ENCODE peak calls at places on chromosomes 7 and 10, in five cellular contexts. One of them, this sample, is unnamed.

GRCh38 chr7:107242267-107242666 is 73.5 kb downstream of the HBP1 start:
- DNase-seq in breast epithelium: no peak
- DNase-seq in NB4: no peak
- DNase-seq in GM12878: no peak
- DNase-seq in heart left ventricle: peak
- DNase-seq in this sample: no peak

GRCh38 chr10:121448768-121449456 is 149.3 kb downstream of the FGFR2 start:
- DNase-seq in breast epithelium: no peak
- DNase-seq in NB4: no peak
- DNase-seq in GM12878: peak
- DNase-seq in heart left ventricle: no peak
- DNase-seq in this sample: no peak

GRCh38 chr10:110576220-110576619 is 8.7 kb downstream of the SMC3 start:
- DNase-seq in breast epithelium: no peak
- DNase-seq in NB4: no peak
- DNase-seq in GM12878: no peak
- DNase-seq in heart left ventricle: no peak
- DNase-seq in this sample: no peak

GRCh38 chr10:96588060-96588554 is 1.3 kb upstream of the TM9SF3 start:
- DNase-seq in breast epithelium: no peak
- DNase-seq in NB4: peak
- DNase-seq in GM12878: no peak
- DNase-seq in heart left ventricle: no peak
- DNase-seq in this sample: no peak

GRCh38 chr7:148722340-148723165 is 23.9 kb downstream of the CUL1 start:
- DNase-seq in breast epithelium: no peak
- DNase-seq in NB4: peak
- DNase-seq in GM12878: no peak
- DNase-seq in heart left ventricle: no peak
- DNase-seq in this sample: no peak

GRCh38 chr10:101511938-101512337 is 76.1 kb downstream of the POLL start:
- DNase-seq in breast epithelium: no peak
- DNase-seq in NB4: no peak
- DNase-seq in GM12878: no peak
- DNase-seq in heart left ventricle: no peak
- DNase-seq in this sample: no peak

GRCh38 chr7:41861642-41862041 is 158.8 kb upstream of the INHBA start:
- DNase-seq in breast epithelium: no peak
- DNase-seq in NB4: peak
- DNase-seq in GM12878: no peak
- DNase-seq in heart left ventricle: no peak
- DNase-seq in this sample: no peak

GRCh38 chr7:44275829-44276570 is 49.4 kb downstream of the CAMK2B start:
- DNase-seq in breast epithelium: no peak
- DNase-seq in NB4: no peak
- DNase-seq in GM12878: no peak
- DNase-seq in heart left ventricle: no peak
- DNase-seq in this sample: no peak

GRCh38 chr7:29019896-29020295 is 61.8 kb upstream of the TRIL start:
- DNase-seq in breast epithelium: no peak
- DNase-seq in NB4: no peak
- DNase-seq in GM12878: no peak
- DNase-seq in heart left ventricle: no peak
- DNase-seq in this sample: no peak

GRCh38 chr10:35986756-35987467 is 344.8 kb upstream of the FZD8 start:
- DNase-seq in breast epithelium: no peak
- DNase-seq in NB4: no peak
- DNase-seq in GM12878: no peak
- DNase-seq in heart left ventricle: no peak
- DNase-seq in this sample: no peak

GRCh38 chr10:86410542-86411124 is 44.0 kb upstream of the GRID1 start:
- DNase-seq in breast epithelium: no peak
- DNase-seq in NB4: peak
- DNase-seq in GM12878: no peak
- DNase-seq in heart left ventricle: no peak
- DNase-seq in this sample: no peak

GRCh38 chr7:20865684-20866083 is 79.0 kb upstream of the SP8 start:
- DNase-seq in breast epithelium: no peak
- DNase-seq in NB4: no peak
- DNase-seq in GM12878: no peak
- DNase-seq in heart left ventricle: no peak
- DNase-seq in this sample: no peak

GRCh38 chr7:21256310-21256877 is 171.5 kb upstream of the SP4 start:
- DNase-seq in breast epithelium: no peak
- DNase-seq in NB4: peak
- DNase-seq in GM12878: no peak
- DNase-seq in heart left ventricle: no peak
- DNase-seq in this sample: no peak

GRCh38 chr7:7274782-7275181 is 92.4 kb downstream of the C1GALT1 start:
- DNase-seq in breast epithelium: no peak
- DNase-seq in NB4: no peak
- DNase-seq in GM12878: no peak
- DNase-seq in heart left ventricle: no peak
- DNase-seq in this sample: no peak

GRCh38 chr7:131108212-131108980 is 219.3 kb upstream of the MKLN1 start:
- DNase-seq in breast epithelium: no peak
- DNase-seq in NB4: peak
- DNase-seq in GM12878: no peak
- DNase-seq in heart left ventricle: no peak
- DNase-seq in this sample: no peak

GRCh38 chr10:71695502-71696476 is 23.8 kb downstream of the C10orf105 start:
- DNase-seq in breast epithelium: no peak
- DNase-seq in NB4: no peak
- DNase-seq in GM12878: no peak
- DNase-seq in heart left ventricle: no peak
- DNase-seq in this sample: no peak

GRCh38 chr7:95596183-95597135 is at the start of gene PDK4:
- DNase-seq in breast epithelium: peak
- DNase-seq in NB4: no peak
- DNase-seq in GM12878: no peak
- DNase-seq in heart left ventricle: peak
- DNase-seq in this sample: peak

GRCh38 chr10:131046194-131046593 is 265.3 kb downstream of the TCERG1L start:
- DNase-seq in breast epithelium: no peak
- DNase-seq in NB4: no peak
- DNase-seq in GM12878: no peak
- DNase-seq in heart left ventricle: no peak
- DNase-seq in this sample: peak

GRCh38 chr7:8212638-8213037 is 49.3 kb downstream of the ICA1 start:
- DNase-seq in breast epithelium: no peak
- DNase-seq in NB4: no peak
- DNase-seq in GM12878: no peak
- DNase-seq in heart left ventricle: no peak
- DNase-seq in this sample: no peak

GRCh38 chr7:135990258-135990657 is 13.1 kb upstream of the MTPN start:
- DNase-seq in breast epithelium: no peak
- DNase-seq in NB4: no peak
- DNase-seq in GM12878: no peak
- DNase-seq in heart left ventricle: no peak
- DNase-seq in this sample: no peak

GRCh38 chr10:31099664-31100063 is 68.0 kb upstream of the ZNF438 start:
- DNase-seq in breast epithelium: no peak
- DNase-seq in NB4: no peak
- DNase-seq in GM12878: no peak
- DNase-seq in heart left ventricle: no peak
- DNase-seq in this sample: no peak

GRCh38 chr10:122232781-122233180 is 38.3 kb upstream of the BTBD16 start:
- DNase-seq in breast epithelium: no peak
- DNase-seq in NB4: no peak
- DNase-seq in GM12878: no peak
- DNase-seq in heart left ventricle: no peak
- DNase-seq in this sample: no peak

DNA sequence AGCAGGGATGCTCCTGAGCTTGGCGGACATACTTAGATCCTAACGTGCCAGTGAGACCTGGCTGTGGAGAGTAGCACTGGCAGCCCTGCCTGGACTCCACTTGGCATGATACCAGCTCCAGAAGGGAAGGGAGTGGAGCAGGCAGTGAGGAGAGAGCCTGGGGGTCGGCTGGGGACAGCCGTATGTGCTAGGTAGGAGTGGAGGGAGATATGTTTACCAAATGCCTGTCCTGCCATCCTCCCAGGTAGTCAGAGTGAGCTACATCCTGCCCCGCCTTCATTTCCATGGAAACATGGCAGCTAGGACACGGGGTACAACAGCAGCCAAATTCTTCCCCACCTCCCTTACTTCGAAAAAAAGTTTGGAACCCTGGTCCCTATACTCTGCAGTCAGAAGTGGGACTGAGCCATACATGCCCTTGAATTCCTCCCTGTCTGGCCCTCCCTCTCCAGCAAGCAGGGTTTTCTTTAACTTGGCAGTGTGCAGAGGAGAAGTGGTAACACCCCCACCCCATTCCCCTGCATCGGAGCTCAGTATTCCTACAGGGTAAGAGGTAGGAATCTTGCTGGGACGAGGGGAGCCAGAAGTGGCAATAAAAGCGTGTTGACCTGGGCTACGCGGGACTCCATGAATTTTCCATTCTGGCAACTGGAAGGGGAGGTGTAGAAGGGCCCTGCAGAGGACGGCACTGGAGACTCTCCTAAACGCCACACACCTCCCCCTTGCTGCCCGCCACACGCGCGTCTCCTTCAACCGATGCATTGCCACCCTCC is 20.0 kb upstream of the SMO start:
- DNase-seq in breast epithelium: no peak
- DNase-seq in NB4: no peak
- DNase-seq in GM12878: no peak
- DNase-seq in heart left ventricle: no peak
- DNase-seq in this sample: no peak
- H3K4me3 ChIP-seq in breast epithelium: peak
- H3K4me3 ChIP-seq in NB4: no peak
- H3K4me3 ChIP-seq in GM12878: peak
- H3K4me3 ChIP-seq in heart left ventricle: no peak
- H3K4me3 ChIP-seq in this sample: no peak

GRCh38 chr10:76618171-76618570 is 1019.4 kb downstream of the KCNMA1 start:
- DNase-seq in breast epithelium: no peak
- DNase-seq in NB4: no peak
- DNase-seq in GM12878: no peak
- DNase-seq in heart left ventricle: no peak
- DNase-seq in this sample: no peak

GRCh38 chr10:76618641-76619040 is 1019.0 kb downstream of the KCNMA1 start:
- DNase-seq in breast epithelium: no peak
- DNase-seq in NB4: no peak
- DNase-seq in GM12878: no peak
- DNase-seq in heart left ventricle: no peak
- DNase-seq in this sample: no peak

GRCh38 chr10:76615049-76615448 is 1022.6 kb downstream of the KCNMA1 start:
- DNase-seq in breast epithelium: no peak
- DNase-seq in NB4: no peak
- DNase-seq in GM12878: no peak
- DNase-seq in heart left ventricle: no peak
- DNase-seq in this sample: no peak
- TF ChIP-seq CTCF in breast epithelium: no peak
- TF ChIP-seq CTCF in NB4: no peak
- TF ChIP-seq CTCF in GM12878: no peak
- TF ChIP-seq CTCF in heart left ventricle: no peak
- TF ChIP-seq CTCF in this sample: no peak

GRCh38 chr7:77538186-77538907 is 1.3 kb downstream of the PTPN12 start:
- DNase-seq in breast epithelium: peak
- DNase-seq in NB4: peak
- DNase-seq in GM12878: no peak
- DNase-seq in heart left ventricle: peak
- DNase-seq in this sample: peak
- TF ChIP-seq POLR2A in breast epithelium: no peak
- TF ChIP-seq POLR2A in NB4: no peak
- TF ChIP-seq POLR2A in GM12878: no peak
- TF ChIP-seq POLR2A in heart left ventricle: no peak
- TF ChIP-seq POLR2A in this sample: no peak

GRCh38 chr10:123993534-123994416 is 99.6 kb downstream of the CHST15 start:
- DNase-seq in breast epithelium: no peak
- DNase-seq in NB4: no peak
- DNase-seq in GM12878: no peak
- DNase-seq in heart left ventricle: no peak
- DNase-seq in this sample: no peak

GRCh38 chr10:123996302-123996701 is 97.1 kb downstream of the CHST15 start:
- DNase-seq in breast epithelium: no peak
- DNase-seq in NB4: no peak
- DNase-seq in GM12878: no peak
- DNase-seq in heart left ventricle: no peak
- DNase-seq in this sample: no peak

GRCh38 chr10:123995082-123995460 is 98.3 kb downstream of the CHST15 start:
- DNase-seq in breast epithelium: no peak
- DNase-seq in NB4: no peak
- DNase-seq in GM12878: no peak
- DNase-seq in heart left ventricle: no peak
- DNase-seq in this sample: no peak

GRCh38 chr10:123995461-123996131 is 97.8 kb downstream of the CHST15 start:
- DNase-seq in breast epithelium: no peak
- DNase-seq in NB4: peak
- DNase-seq in GM12878: no peak
- DNase-seq in heart left ventricle: peak
- DNase-seq in this sample: no peak

GRCh38 chr10:123994417-123995081 is 98.8 kb downstream of the CHST15 start:
- DNase-seq in breast epithelium: peak
- DNase-seq in NB4: peak
- DNase-seq in GM12878: no peak
- DNase-seq in heart left ventricle: peak
- DNase-seq in this sample: peak
- H3K4me3 ChIP-seq in breast epithelium: peak
- H3K4me3 ChIP-seq in NB4: no peak
- H3K4me3 ChIP-seq in GM12878: peak
- H3K4me3 ChIP-seq in heart left ventricle: no peak
- H3K4me3 ChIP-seq in this sample: no peak

GRCh38 chr10:69464401-69464800 is 13.1 kb downstream of the TSPAN15 start:
- DNase-seq in breast epithelium: no peak
- DNase-seq in NB4: no peak
- DNase-seq in GM12878: no peak
- DNase-seq in heart left ventricle: no peak
- DNase-seq in this sample: no peak

GRCh38 chr10:69463886-69464285 is 12.6 kb downstream of the TSPAN15 start:
- DNase-seq in breast epithelium: no peak
- DNase-seq in NB4: no peak
- DNase-seq in GM12878: no peak
- DNase-seq in heart left ventricle: no peak
- DNase-seq in this sample: no peak

GRCh38 chr10:69466158-69466490 is 14.9 kb downstream of the TSPAN15 start:
- DNase-seq in breast epithelium: no peak
- DNase-seq in NB4: no peak
- DNase-seq in GM12878: no peak
- DNase-seq in heart left ventricle: no peak
- DNase-seq in this sample: no peak

GRCh38 chr10:69465457-69466157 is 14.3 kb downstream of the TSPAN15 start:
- DNase-seq in breast epithelium: no peak
- DNase-seq in NB4: no peak
- DNase-seq in GM12878: no peak
- DNase-seq in heart left ventricle: no peak
- DNase-seq in this sample: no peak

DNA sequence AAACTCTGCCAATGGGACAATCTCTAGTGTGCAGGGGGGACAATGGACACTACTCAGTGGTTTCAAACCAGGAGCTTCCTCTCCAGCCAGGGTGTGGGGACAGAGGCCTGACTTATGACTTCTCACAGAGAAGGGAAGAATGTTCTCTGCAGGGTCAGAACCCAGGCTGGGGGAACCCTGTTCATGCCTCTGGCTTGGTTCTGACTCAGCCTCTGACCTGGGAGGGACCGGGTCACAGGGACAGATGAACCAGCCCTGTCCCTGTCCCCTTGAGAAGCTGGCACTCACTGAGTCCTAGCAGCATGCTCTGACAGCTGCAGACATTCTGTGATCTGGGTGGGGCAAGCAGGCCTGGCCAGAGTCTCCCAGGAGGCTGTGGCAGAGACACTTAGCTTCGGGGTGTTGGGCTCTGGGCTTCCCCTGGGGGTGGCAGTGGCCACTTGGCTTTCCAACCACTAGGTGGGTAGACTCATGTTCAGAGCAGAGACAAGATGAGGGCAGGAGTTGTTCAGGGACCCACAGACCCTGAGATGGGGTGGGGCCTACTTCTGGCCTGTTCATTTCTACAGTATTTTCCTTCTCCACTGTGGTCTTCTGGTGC is 13.6 kb downstream of the TSPAN15 start:
- DNase-seq in breast epithelium: no peak
- DNase-seq in NB4: peak
- DNase-seq in GM12878: no peak
- DNase-seq in heart left ventricle: no peak
- DNase-seq in this sample: no peak
- TF ChIP-seq CTCF in breast epithelium: no peak
- TF ChIP-seq CTCF in NB4: no peak
- TF ChIP-seq CTCF in GM12878: no peak
- TF ChIP-seq CTCF in heart left ventricle: no peak
- TF ChIP-seq CTCF in this sample: no peak

This sample was measured in lower leg skin.